ENCODE peak calls at places on chromosomes 11 and 22, in five cellular contexts. Q, S, X, U and H are unnamed samples.

GRCh38 chr11:13721760-13722159 is 53.3 kb downstream of the FAR1 start:
- DNase-seq in U (no peak), S (no peak), Q (no peak), X (no peak), H (no peak)

GRCh38 chr11:12402027-12402426 is 24.7 kb downstream of the PARVA start:
- DNase-seq in U (no peak), Q (no peak), X (no peak), S (no peak), H (no peak)

GRCh38 chr11:71247551-71248250 is 4.7 kb downstream of the SHANK2 start:
- DNase-seq in Q (no peak), S (no peak), U (no peak), X (no peak), H (no peak)

GRCh38 chr22:43945632-43946390 is 9.4 kb upstream of the SAMM50 start:
- DNase-seq in X (peak; percentile 55), Q (peak; percentile 62), S (peak; percentile 55), U (no peak), H (peak; percentile 52)

GRCh38 chr11:118267486-118267885 is 3.4 kb upstream of the MPZL2 start:
- DNase-seq in X (no peak), S (no peak), Q (no peak), U (no peak), H (no peak)

GRCh38 chr11:73344191-73344607 is 32.0 kb upstream of the RELT start:
- DNase-seq in Q (no peak), S (no peak), X (no peak), U (no peak), H (no peak)

GRCh38 chr11:124536520-124536919 is 6.9 kb downstream of the OR8B12 start:
- DNase-seq in S (no peak), X (peak; percentile 48), U (no peak), Q (no peak), H (no peak)

GRCh38 chr22:42160830-42161696 is 30.5 kb upstream of the CYP2D6 start:
- DNase-seq in Q (no peak), X (no peak), S (no peak), U (no peak), H (no peak)

GRCh38 chr22:20128902-20129746 is 2.5 kb upstream of the ZDHHC8 start:
- DNase-seq in Q (peak; percentile 36), X (no peak), S (peak; percentile 30), U (no peak), H (peak; percentile 53)

GRCh38 chr11:35615911-35616900 is 2.1 kb upstream of the FJX1 start:
- DNase-seq in Q (no peak), X (no peak), U (no peak), S (peak; percentile 52), H (peak; percentile 2)

GRCh38 chr11:35166369-35167360 is 27.7 kb downstream of the CD44 start:
- DNase-seq in X (no peak), Q (no peak), U (peak; percentile 91), S (peak; percentile 91), H (no peak)

GRCh38 chr11:104490182-104490581 is 326.2 kb upstream of the PDGFD start:
- DNase-seq in U (no peak), Q (no peak), S (peak; percentile 1), X (no peak), H (no peak)

GRCh38 chr11:11155962-11156815 is 196.9 kb downstream of the CSNK2A3 start:
- DNase-seq in X (no peak), Q (peak; percentile 42), U (no peak), S (peak; percentile 9), H (peak; percentile 38)

GRCh38 chr11:71238285-71238875 is 14.0 kb downstream of the SHANK2 start:
- DNase-seq in S (no peak), Q (no peak), U (no peak), X (no peak), H (no peak)

GRCh38 chr11:27807594-27807993 is 107.3 kb upstream of the BDNF start:
- DNase-seq in Q (no peak), X (no peak), S (no peak), U (no peak), H (no peak)

GRCh38 chr22:37280718-37281117 is 1.6 kb upstream of the CYTH4 start:
- DNase-seq in S (no peak), Q (no peak), X (no peak), U (no peak), H (no peak)

GRCh38 chr11:59878482-59878881 is at the start of gene OOSP3:
- DNase-seq in S (no peak), Q (no peak), X (no peak), U (no peak), H (no peak)